ENCODE peak calls at places on chromosomes 7 and 10, in nine cellular contexts. O is prostate gland, N is GM12892, R is SK-N-SH, F is GM23338, U is HL-60, X is K562, Z is transverse colon, G is GM12891. Q is an unnamed sample.

GRCh38 chr10:104104418-104104817 is 17.6 kb upstream of the SFR1 start:
- DNase-seq in X (no peak), R (no peak), Z (no peak), F (no peak), O (no peak), G (no peak), N (no peak), U (no peak), Q (no peak)

GRCh38 chr10:42491001-42491592 is 147.3 kb downstream of the ZNF33B start:
- DNase-seq in O (no peak), Z (no peak), N (no peak), R (no peak), G (no peak), F (no peak), X (no peak), U (no peak), Q (no peak)

GRCh38 chr7:100679927-100680588 is 6.5 kb downstream of the GNB2 start:
- DNase-seq in Z (peak), X (peak), F (peak), R (peak), U (no peak), G (peak), N (peak), O (no peak), Q (peak)

GRCh38 chr7:33776791-33777190 is 128.5 kb upstream of the BMPER start:
- DNase-seq in G (no peak), U (no peak), R (no peak), O (no peak), F (no peak), Z (no peak), N (no peak), X (no peak), Q (no peak)

GRCh38 chr10:88032566-88032965 is 169.1 kb downstream of the PTEN start:
- DNase-seq in R (no peak), N (no peak), U (no peak), O (no peak), Z (no peak), X (no peak), F (no peak), G (no peak), Q (no peak)

GRCh38 chr10:73731588-73732375 is 12.4 kb upstream of the SEC24C start:
- DNase-seq in N (no peak), Z (no peak), U (no peak), X (no peak), O (no peak), F (no peak), G (no peak), R (no peak), Q (no peak)

GRCh38 chr10:49361735-49362568 is 33.9 kb downstream of the DRGX start:
- DNase-seq in G (no peak), X (no peak), Z (no peak), N (no peak), R (no peak), F (no peak), O (no peak), U (no peak), Q (peak)

GRCh38 chr7:106112118-106112971 is at the start of gene SYPL1:
- DNase-seq in X (peak), Z (peak), U (peak), G (peak), F (peak), N (peak), R (peak), O (peak), Q (peak)

GRCh38 chr10:81502677-81503359 is 372.2 kb upstream of the NRG3 start:
- DNase-seq in G (no peak), X (no peak), R (no peak), Z (no peak), O (no peak), N (no peak), F (no peak), U (no peak), Q (no peak)

GRCh38 chr10:123634221-123634620 is 31.9 kb upstream of the GPR26 start:
- DNase-seq in R (no peak), U (no peak), G (no peak), O (no peak), F (no peak), Z (no peak), N (no peak), X (no peak), Q (no peak)

GRCh38 chr7:156308976-156309620 is 331.5 kb upstream of the RNF32 start:
- DNase-seq in N (no peak), G (no peak), X (no peak), U (no peak), O (no peak), Z (no peak), F (no peak), R (no peak), Q (no peak)

GRCh38 chr7:135557455-135558336 is at the start of gene NUP205:
- DNase-seq in Z (peak), F (peak), U (peak), G (peak), X (peak), N (peak), O (peak), R (peak), Q (peak)

GRCh38 chr10:114618722-114619121 is 39.4 kb downstream of the ABLIM1 start:
- DNase-seq in U (no peak), R (no peak), G (no peak), N (no peak), X (no peak), Z (no peak), O (no peak), F (peak), Q (no peak)

GRCh38 chr10:57898231-57898630 is 369.5 kb downstream of the IPMK start:
- DNase-seq in F (peak), X (no peak), R (no peak), U (no peak), G (no peak), Z (peak), O (no peak), N (no peak), Q (no peak)

GRCh38 chr10:131843881-131844284 is 56.9 kb upstream of the PPP2R2D start:
- DNase-seq in R (no peak), X (no peak), O (no peak), Z (no peak), U (no peak), N (no peak), G (no peak), F (no peak), Q (no peak)

GRCh38 chr7:87580636-87581035 is 20.0 kb downstream of the ABCB1 start:
- DNase-seq in X (no peak), U (no peak), O (no peak), F (no peak), G (no peak), Z (no peak), N (no peak), R (no peak), Q (no peak)

GRCh38 chr7:103934508-103934907 is 55.0 kb downstream of the RELN start:
- DNase-seq in F (peak), X (no peak), Z (no peak), R (no peak), O (no peak), G (no peak), N (no peak), U (no peak), Q (no peak)

GRCh38 chr7:151429232-151429554 is 10.7 kb downstream of the CRYGN start:
- DNase-seq in R (no peak), G (no peak), O (no peak), U (no peak), X (no peak), F (no peak), Z (no peak), N (no peak), Q (peak)

GRCh38 chr7:39674391-39674790 is 51.0 kb downstream of the RALA start:
- DNase-seq in R (no peak), X (no peak), N (no peak), O (no peak), G (no peak), F (no peak), Z (no peak), U (no peak), Q (no peak)

GRCh38 chr7:111292026-111292430 is 201.1 kb downstream of the LRRN3 start:
- DNase-seq in U (no peak), Z (no peak), R (no peak), X (no peak), O (no peak), N (no peak), F (no peak), G (no peak), Q (no peak)

GRCh38 chr10:103676058-103676785 is 179.2 kb downstream of the SH3PXD2A start:
- DNase-seq in U (no peak), O (peak), R (no peak), F (no peak), Z (no peak), X (no peak), G (no peak), N (no peak), Q (peak)

GRCh38 chr7:109376576-109376975 is 806.9 kb downstream of the DNAJB9 start:
- DNase-seq in O (no peak), R (no peak), Z (no peak), N (no peak), X (no peak), G (no peak), U (no peak), F (no peak), Q (no peak)

GRCh38 chr7:35694784-35695627 is at the start of gene HERPUD2:
- DNase-seq in Z (peak), N (peak), O (peak), G (peak), R (peak), F (peak), X (peak), U (peak), Q (peak)

GRCh38 chr7:151607464-151607867 is 87.8 kb upstream of the RHEB start:
- DNase-seq in Z (no peak), N (no peak), U (no peak), R (no peak), F (no peak), G (no peak), X (no peak), O (no peak), Q (no peak)

GRCh38 chr7:21704362-21704761 is 161.5 kb downstream of the DNAH11 start:
- DNase-seq in U (no peak), G (no peak), O (no peak), X (no peak), N (no peak), R (no peak), Z (no peak), F (peak), Q (no peak)

GRCh38 chr7:105141068-105141467 is 127.1 kb downstream of the KMT2E start:
- DNase-seq in R (peak), N (no peak), U (no peak), O (no peak), Z (no peak), X (peak), F (peak), G (no peak), Q (no peak)

GRCh38 chr7:155861480-155861868 is 49.2 kb upstream of the SHH start:
- DNase-seq in X (no peak), U (no peak), O (no peak), Z (no peak), F (no peak), N (no peak), R (no peak), G (no peak), Q (no peak)

GRCh38 chr7:151012921-151013347 is 11.4 kb downstream of the ATG9B start:
- DNase-seq in R (peak), F (peak), O (no peak), G (no peak), X (peak), U (no peak), Z (no peak), N (no peak), Q (peak)

GRCh38 chr10:52539463-52539862 is 225.4 kb downstream of the DKK1 start:
- DNase-seq in O (no peak), U (no peak), F (no peak), N (no peak), G (no peak), R (no peak), Z (no peak), X (no peak), Q (no peak)

GRCh38 chr10:44968101-44968886 is 8.7 kb downstream of the RASSF4 start:
- DNase-seq in R (no peak), X (no peak), F (no peak), O (no peak), G (no peak), Z (no peak), U (peak), N (no peak), Q (peak)

GRCh38 chr7:16923019-16923418 is 41.2 kb upstream of the AGR3 start:
- DNase-seq in R (no peak), X (no peak), N (no peak), G (no peak), Z (no peak), F (no peak), O (no peak), U (no peak), Q (no peak)

DNA sequence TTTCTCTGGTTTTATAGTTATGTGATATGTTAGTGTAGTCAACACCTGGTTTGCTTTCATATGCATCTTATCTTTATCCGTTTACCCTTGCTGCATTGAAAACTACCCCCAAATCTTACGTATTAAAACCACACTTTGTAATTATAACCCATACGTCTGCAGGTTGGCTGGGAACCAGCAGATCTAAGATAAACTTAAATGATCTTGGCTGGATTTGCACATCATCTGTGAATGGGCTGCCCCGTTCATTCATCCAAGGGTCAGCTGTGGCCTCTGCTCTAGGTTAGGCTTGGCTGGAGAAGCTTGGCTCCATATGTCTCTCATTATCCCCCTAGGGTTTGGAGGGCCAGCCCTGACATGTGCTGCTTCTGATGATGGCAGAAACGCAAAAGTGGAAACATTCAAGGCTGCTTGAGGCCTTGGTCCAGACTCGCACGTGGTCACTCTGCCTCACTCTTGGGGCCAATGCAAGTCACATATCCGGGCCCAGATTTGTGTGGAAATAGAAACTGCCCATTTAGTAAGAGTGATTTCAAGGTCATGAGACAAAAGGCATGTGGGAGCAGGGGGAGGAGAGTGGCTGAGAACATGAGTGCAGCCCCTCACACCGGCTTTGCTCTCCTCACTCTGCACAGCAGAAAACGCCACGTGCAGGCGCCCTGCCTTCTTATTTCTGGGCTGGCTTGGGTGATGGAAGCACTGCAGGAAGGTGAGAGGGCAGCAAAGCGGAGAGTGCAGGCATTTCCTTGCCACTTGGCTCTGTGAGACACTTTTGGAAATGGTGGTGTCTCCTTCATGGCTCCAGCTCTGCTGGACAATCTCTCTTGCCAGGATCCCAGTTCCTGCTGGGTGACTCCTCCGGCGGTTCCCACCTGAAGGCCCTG is 553.8 kb downstream of the GLRX3 start:
- DNase-seq in U (no peak), G (no peak), O (no peak), F (no peak), R (peak), X (no peak), Z (no peak), N (no peak), Q (no peak)
- TF ChIP-seq POLR2AphosphoS5 in U (no peak), G (no peak), O (no peak), F (no peak), R (no peak), X (no peak), Z (no peak), N (no peak), Q (no peak)

GRCh38 chr7:41579961-41580935 is 122.6 kb downstream of the INHBA start:
- DNase-seq in Z (no peak), R (no peak), X (no peak), O (no peak), N (no peak), U (no peak), F (no peak), G (no peak), Q (no peak)
- TF ChIP-seq POLR2AphosphoS5 in Z (no peak), R (no peak), X (no peak), O (no peak), N (no peak), U (no peak), F (no peak), G (no peak), Q (no peak)

GRCh38 chr7:50685445-50686070 is 97.1 kb downstream of the GRB10 start:
- DNase-seq in R (no peak), X (no peak), N (no peak), U (no peak), F (peak), Z (no peak), G (no peak), O (no peak), Q (no peak)
- TF ChIP-seq POLR2AphosphoS5 in R (no peak), X (no peak), N (no peak), U (no peak), F (no peak), Z (peak), G (no peak), O (peak), Q (peak)

GRCh38 chr7:55078465-55079372 is 59.9 kb downstream of the EGFR start:
- DNase-seq in Z (peak), N (no peak), R (no peak), O (no peak), F (peak), G (no peak), X (peak), U (no peak), Q (no peak)

GRCh38 chr7:55074008-55074499 is 55.2 kb downstream of the EGFR start:
- DNase-seq in N (peak), F (peak), G (peak), Z (peak), O (peak), R (no peak), U (no peak), X (no peak), Q (peak)

GRCh38 chr7:55077581-55078410 is 59.0 kb downstream of the EGFR start:
- DNase-seq in N (no peak), G (no peak), R (no peak), F (no peak), O (no peak), Z (peak), U (no peak), X (no peak), Q (no peak)

GRCh38 chr7:55073051-55073511 is 54.3 kb downstream of the EGFR start:
- DNase-seq in Z (no peak), G (no peak), F (no peak), R (no peak), O (no peak), U (no peak), N (no peak), X (no peak), Q (no peak)

DNA sequence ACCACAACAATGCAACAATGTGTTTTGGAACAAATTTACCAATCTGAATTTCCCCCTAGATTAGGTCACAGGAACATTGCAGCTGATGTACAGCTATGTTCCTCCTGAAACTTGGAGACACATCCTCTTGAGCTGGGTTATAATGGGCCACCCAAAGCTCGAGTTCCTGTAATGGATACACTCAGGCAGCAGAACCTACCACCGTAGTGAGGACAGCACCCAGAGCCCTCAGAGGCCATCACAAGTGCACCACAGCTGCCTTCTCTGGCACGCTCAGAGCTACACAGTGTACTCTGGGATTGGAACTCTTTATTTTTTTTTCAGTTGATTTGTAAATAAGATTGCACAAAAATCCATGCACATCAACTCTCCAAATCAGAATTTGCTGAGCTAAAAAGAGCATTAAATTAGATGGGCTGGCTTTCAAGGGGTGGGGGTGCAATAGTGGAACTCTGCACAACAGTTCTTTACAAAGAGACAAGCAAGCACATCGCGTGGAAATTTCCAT is 56.7 kb downstream of the EGFR start:
- DNase-seq in O (no peak), X (no peak), F (no peak), R (no peak), U (no peak), Z (peak), N (no peak), G (no peak), Q (peak)
- TF ChIP-seq POLR2AphosphoS5 in O (peak), X (no peak), F (no peak), R (no peak), U (no peak), Z (peak), N (no peak), G (no peak), Q (peak)